ENCODE peak calls at places on chromosomes 12 and 14, in ten cellular contexts. One of them, this sample, is unnamed.

GRCh38 chr12:49097381-49097780 is 2.8 kb upstream of the DHH start:
- DNase-seq in NCI-H69: no peak
- DNase-seq in substantia nigra: no peak
- DNase-seq in NCI-H748 treated with DMSO at 0.1 percent for 48 hours: no peak
- DNase-seq in stimulated activated CD4-positive, alpha-beta T cell treated with anti-CD3 and anti-CD28 coated beads, Interleukin-12 subunit alpha, Interleukin-12 subunit beta, amount 100 ng/mL, for 4 hours: no peak
- DNase-seq in AG10803: no peak
- DNase-seq in left cardiac atrium: no peak
- DNase-seq in kidney tubule cell: no peak
- DNase-seq in amniotic stem cell: no peak
- DNase-seq in A549: no peak
- DNase-seq in this sample: no peak

GRCh38 chr12:27616356-27617150 is 79.7 kb upstream of the REP15 start:
- DNase-seq in NCI-H69: peak; percentile 15
- DNase-seq in substantia nigra: no peak
- DNase-seq in NCI-H748 treated with DMSO at 0.1 percent for 48 hours: no peak
- DNase-seq in stimulated activated CD4-positive, alpha-beta T cell treated with anti-CD3 and anti-CD28 coated beads, Interleukin-12 subunit alpha, Interleukin-12 subunit beta, amount 100 ng/mL, for 4 hours: no peak
- DNase-seq in AG10803: peak; percentile 29
- DNase-seq in left cardiac atrium: no peak
- DNase-seq in kidney tubule cell: no peak
- DNase-seq in amniotic stem cell: no peak
- DNase-seq in A549: no peak
- DNase-seq in this sample: no peak

GRCh38 chr12:24901975-24902461 is 46.9 kb downstream of the BCAT1 start:
- DNase-seq in NCI-H69: no peak
- DNase-seq in substantia nigra: peak; percentile 40
- DNase-seq in NCI-H748 treated with DMSO at 0.1 percent for 48 hours: no peak
- DNase-seq in stimulated activated CD4-positive, alpha-beta T cell treated with anti-CD3 and anti-CD28 coated beads, Interleukin-12 subunit alpha, Interleukin-12 subunit beta, amount 100 ng/mL, for 4 hours: no peak
- DNase-seq in AG10803: no peak
- DNase-seq in left cardiac atrium: no peak
- DNase-seq in kidney tubule cell: peak; percentile 13
- DNase-seq in amniotic stem cell: no peak
- DNase-seq in A549: no peak
- DNase-seq in this sample: no peak

GRCh38 chr14:25003537-25003936 is 46.4 kb downstream of the STXBP6 start:
- DNase-seq in NCI-H69: no peak
- DNase-seq in substantia nigra: no peak
- DNase-seq in NCI-H748 treated with DMSO at 0.1 percent for 48 hours: no peak
- DNase-seq in stimulated activated CD4-positive, alpha-beta T cell treated with anti-CD3 and anti-CD28 coated beads, Interleukin-12 subunit alpha, Interleukin-12 subunit beta, amount 100 ng/mL, for 4 hours: no peak
- DNase-seq in AG10803: peak; percentile 82
- DNase-seq in left cardiac atrium: no peak
- DNase-seq in kidney tubule cell: peak; percentile 18
- DNase-seq in amniotic stem cell: no peak
- DNase-seq in A549: peak; percentile 9
- DNase-seq in this sample: no peak

GRCh38 chr14:91947196-91948184 is at the start of gene FBLN5:
- DNase-seq in NCI-H69: peak; percentile 46
- DNase-seq in substantia nigra: no peak
- DNase-seq in NCI-H748 treated with DMSO at 0.1 percent for 48 hours: no peak
- DNase-seq in stimulated activated CD4-positive, alpha-beta T cell treated with anti-CD3 and anti-CD28 coated beads, Interleukin-12 subunit alpha, Interleukin-12 subunit beta, amount 100 ng/mL, for 4 hours: peak; percentile 49
- DNase-seq in AG10803: peak; percentile 97
- DNase-seq in left cardiac atrium: peak; percentile 73
- DNase-seq in kidney tubule cell: peak; percentile 25
- DNase-seq in amniotic stem cell: peak; percentile 44
- DNase-seq in A549: peak; percentile 17
- DNase-seq in this sample: no peak

GRCh38 chr14:73787760-73788508 is 63.7 kb upstream of the PTGR2 start:
- DNase-seq in NCI-H69: no peak
- DNase-seq in substantia nigra: no peak
- DNase-seq in NCI-H748 treated with DMSO at 0.1 percent for 48 hours: no peak
- DNase-seq in stimulated activated CD4-positive, alpha-beta T cell treated with anti-CD3 and anti-CD28 coated beads, Interleukin-12 subunit alpha, Interleukin-12 subunit beta, amount 100 ng/mL, for 4 hours: no peak
- DNase-seq in AG10803: no peak
- DNase-seq in left cardiac atrium: no peak
- DNase-seq in kidney tubule cell: peak; percentile 28
- DNase-seq in amniotic stem cell: no peak
- DNase-seq in A549: no peak
- DNase-seq in this sample: no peak

GRCh38 chr12:26135010-26135420 is 10.2 kb upstream of the BHLHE41 start:
- DNase-seq in NCI-H69: peak; percentile 11
- DNase-seq in substantia nigra: peak; percentile 75
- DNase-seq in NCI-H748 treated with DMSO at 0.1 percent for 48 hours: no peak
- DNase-seq in stimulated activated CD4-positive, alpha-beta T cell treated with anti-CD3 and anti-CD28 coated beads, Interleukin-12 subunit alpha, Interleukin-12 subunit beta, amount 100 ng/mL, for 4 hours: no peak
- DNase-seq in AG10803: no peak
- DNase-seq in left cardiac atrium: peak; percentile 52
- DNase-seq in kidney tubule cell: peak; percentile 94
- DNase-seq in amniotic stem cell: no peak
- DNase-seq in A549: no peak
- DNase-seq in this sample: peak; percentile 98

GRCh38 chr12:75943730-75944096 is 87.9 kb downstream of the PHLDA1 start:
- DNase-seq in NCI-H69: peak; percentile 21
- DNase-seq in substantia nigra: no peak
- DNase-seq in NCI-H748 treated with DMSO at 0.1 percent for 48 hours: no peak
- DNase-seq in stimulated activated CD4-positive, alpha-beta T cell treated with anti-CD3 and anti-CD28 coated beads, Interleukin-12 subunit alpha, Interleukin-12 subunit beta, amount 100 ng/mL, for 4 hours: no peak
- DNase-seq in AG10803: no peak
- DNase-seq in left cardiac atrium: no peak
- DNase-seq in kidney tubule cell: no peak
- DNase-seq in amniotic stem cell: no peak
- DNase-seq in A549: peak; percentile 87
- DNase-seq in this sample: no peak

GRCh38 chr14:72552236-72552635 is 341.7 kb downstream of the DPF3 start:
- DNase-seq in NCI-H69: no peak
- DNase-seq in substantia nigra: no peak
- DNase-seq in NCI-H748 treated with DMSO at 0.1 percent for 48 hours: no peak
- DNase-seq in stimulated activated CD4-positive, alpha-beta T cell treated with anti-CD3 and anti-CD28 coated beads, Interleukin-12 subunit alpha, Interleukin-12 subunit beta, amount 100 ng/mL, for 4 hours: no peak
- DNase-seq in AG10803: no peak
- DNase-seq in left cardiac atrium: no peak
- DNase-seq in kidney tubule cell: no peak
- DNase-seq in amniotic stem cell: no peak
- DNase-seq in A549: no peak
- DNase-seq in this sample: no peak

GRCh38 chr14:96895658-96896271 is 98.6 kb downstream of the VRK1 start:
- DNase-seq in NCI-H69: no peak
- DNase-seq in substantia nigra: no peak
- DNase-seq in NCI-H748 treated with DMSO at 0.1 percent for 48 hours: no peak
- DNase-seq in stimulated activated CD4-positive, alpha-beta T cell treated with anti-CD3 and anti-CD28 coated beads, Interleukin-12 subunit alpha, Interleukin-12 subunit beta, amount 100 ng/mL, for 4 hours: no peak
- DNase-seq in AG10803: no peak
- DNase-seq in left cardiac atrium: no peak
- DNase-seq in kidney tubule cell: no peak
- DNase-seq in amniotic stem cell: no peak
- DNase-seq in A549: no peak
- DNase-seq in this sample: no peak

GRCh38 chr12:100163416-100164152 is 20.9 kb upstream of the BLTP3B start:
- DNase-seq in NCI-H69: peak; percentile 95
- DNase-seq in substantia nigra: peak; percentile 66
- DNase-seq in NCI-H748 treated with DMSO at 0.1 percent for 48 hours: peak; percentile 73
- DNase-seq in stimulated activated CD4-positive, alpha-beta T cell treated with anti-CD3 and anti-CD28 coated beads, Interleukin-12 subunit alpha, Interleukin-12 subunit beta, amount 100 ng/mL, for 4 hours: peak; percentile 63
- DNase-seq in AG10803: peak; percentile 48
- DNase-seq in left cardiac atrium: peak; percentile 83
- DNase-seq in kidney tubule cell: peak; percentile 86
- DNase-seq in amniotic stem cell: peak; percentile 17
- DNase-seq in A549: peak; percentile 85
- DNase-seq in this sample: no peak

GRCh38 chr14:90560529-90560928 is 163.7 kb downstream of the CALM1 start:
- DNase-seq in NCI-H69: peak; percentile 71
- DNase-seq in substantia nigra: no peak
- DNase-seq in NCI-H748 treated with DMSO at 0.1 percent for 48 hours: no peak
- DNase-seq in stimulated activated CD4-positive, alpha-beta T cell treated with anti-CD3 and anti-CD28 coated beads, Interleukin-12 subunit alpha, Interleukin-12 subunit beta, amount 100 ng/mL, for 4 hours: no peak
- DNase-seq in AG10803: no peak
- DNase-seq in left cardiac atrium: peak; percentile 7
- DNase-seq in kidney tubule cell: no peak
- DNase-seq in amniotic stem cell: no peak
- DNase-seq in A549: no peak
- DNase-seq in this sample: no peak

GRCh38 chr12:52634266-52635056 is 16.1 kb upstream of the KRT73 start:
- DNase-seq in NCI-H69: peak; percentile 36
- DNase-seq in substantia nigra: peak; percentile 82
- DNase-seq in NCI-H748 treated with DMSO at 0.1 percent for 48 hours: no peak
- DNase-seq in stimulated activated CD4-positive, alpha-beta T cell treated with anti-CD3 and anti-CD28 coated beads, Interleukin-12 subunit alpha, Interleukin-12 subunit beta, amount 100 ng/mL, for 4 hours: no peak
- DNase-seq in AG10803: no peak
- DNase-seq in left cardiac atrium: peak; percentile 72
- DNase-seq in kidney tubule cell: no peak
- DNase-seq in amniotic stem cell: no peak
- DNase-seq in A549: no peak
- DNase-seq in this sample: no peak

GRCh38 chr12:753401-754237 is 1.2 kb downstream of the WNK1 start:
- DNase-seq in NCI-H69: no peak
- DNase-seq in substantia nigra: peak; percentile 32
- DNase-seq in NCI-H748 treated with DMSO at 0.1 percent for 48 hours: no peak
- DNase-seq in stimulated activated CD4-positive, alpha-beta T cell treated with anti-CD3 and anti-CD28 coated beads, Interleukin-12 subunit alpha, Interleukin-12 subunit beta, amount 100 ng/mL, for 4 hours: peak; percentile 29
- DNase-seq in AG10803: no peak
- DNase-seq in left cardiac atrium: peak; percentile 50
- DNase-seq in kidney tubule cell: peak; percentile 43
- DNase-seq in amniotic stem cell: no peak
- DNase-seq in A549: peak; percentile 54
- DNase-seq in this sample: no peak

GRCh38 chr12:103503546-103504480 is 8.0 kb upstream of the C12orf42 start:
- DNase-seq in NCI-H69: peak; percentile 53
- DNase-seq in substantia nigra: no peak
- DNase-seq in NCI-H748 treated with DMSO at 0.1 percent for 48 hours: no peak
- DNase-seq in stimulated activated CD4-positive, alpha-beta T cell treated with anti-CD3 and anti-CD28 coated beads, Interleukin-12 subunit alpha, Interleukin-12 subunit beta, amount 100 ng/mL, for 4 hours: peak; percentile 42
- DNase-seq in AG10803: no peak
- DNase-seq in left cardiac atrium: no peak
- DNase-seq in kidney tubule cell: peak; percentile 74
- DNase-seq in amniotic stem cell: no peak
- DNase-seq in A549: peak; percentile 34
- DNase-seq in this sample: no peak

GRCh38 chr12:186006-186625 is 27.8 kb downstream of the SLC6A12 start:
- DNase-seq in NCI-H69: no peak
- DNase-seq in substantia nigra: no peak
- DNase-seq in NCI-H748 treated with DMSO at 0.1 percent for 48 hours: no peak
- DNase-seq in stimulated activated CD4-positive, alpha-beta T cell treated with anti-CD3 and anti-CD28 coated beads, Interleukin-12 subunit alpha, Interleukin-12 subunit beta, amount 100 ng/mL, for 4 hours: no peak
- DNase-seq in AG10803: no peak
- DNase-seq in left cardiac atrium: no peak
- DNase-seq in kidney tubule cell: no peak
- DNase-seq in amniotic stem cell: no peak
- DNase-seq in A549: no peak
- DNase-seq in this sample: no peak

GRCh38 chr12:34379142-34379541 is 356.8 kb downstream of the ALG10 start:
- DNase-seq in NCI-H69: no peak
- DNase-seq in substantia nigra: no peak
- DNase-seq in NCI-H748 treated with DMSO at 0.1 percent for 48 hours: no peak
- DNase-seq in stimulated activated CD4-positive, alpha-beta T cell treated with anti-CD3 and anti-CD28 coated beads, Interleukin-12 subunit alpha, Interleukin-12 subunit beta, amount 100 ng/mL, for 4 hours: no peak
- DNase-seq in AG10803: no peak
- DNase-seq in left cardiac atrium: no peak
- DNase-seq in kidney tubule cell: no peak
- DNase-seq in amniotic stem cell: no peak
- DNase-seq in A549: no peak
- DNase-seq in this sample: no peak

GRCh38 chr14:71290301-71290700 is 383.0 kb downstream of the PCNX1 start:
- DNase-seq in NCI-H69: no peak
- DNase-seq in substantia nigra: no peak
- DNase-seq in NCI-H748 treated with DMSO at 0.1 percent for 48 hours: no peak
- DNase-seq in stimulated activated CD4-positive, alpha-beta T cell treated with anti-CD3 and anti-CD28 coated beads, Interleukin-12 subunit alpha, Interleukin-12 subunit beta, amount 100 ng/mL, for 4 hours: no peak
- DNase-seq in AG10803: no peak
- DNase-seq in left cardiac atrium: no peak
- DNase-seq in kidney tubule cell: no peak
- DNase-seq in amniotic stem cell: no peak
- DNase-seq in A549: no peak
- DNase-seq in this sample: no peak

GRCh38 chr12:67969134-67969782 is 20.0 kb upstream of the IFNG-AS1 start:
- DNase-seq in NCI-H69: no peak
- DNase-seq in substantia nigra: no peak
- DNase-seq in NCI-H748 treated with DMSO at 0.1 percent for 48 hours: no peak
- DNase-seq in stimulated activated CD4-positive, alpha-beta T cell treated with anti-CD3 and anti-CD28 coated beads, Interleukin-12 subunit alpha, Interleukin-12 subunit beta, amount 100 ng/mL, for 4 hours: no peak
- DNase-seq in AG10803: peak; percentile 87
- DNase-seq in left cardiac atrium: no peak
- DNase-seq in kidney tubule cell: no peak
- DNase-seq in amniotic stem cell: no peak
- DNase-seq in A549: no peak
- DNase-seq in this sample: no peak

GRCh38 chr14:26765768-26766550 is 168.1 kb upstream of the NOVA1 start:
- DNase-seq in NCI-H69: peak; percentile 11
- DNase-seq in substantia nigra: no peak
- DNase-seq in NCI-H748 treated with DMSO at 0.1 percent for 48 hours: no peak
- DNase-seq in stimulated activated CD4-positive, alpha-beta T cell treated with anti-CD3 and anti-CD28 coated beads, Interleukin-12 subunit alpha, Interleukin-12 subunit beta, amount 100 ng/mL, for 4 hours: no peak
- DNase-seq in AG10803: peak; percentile 86
- DNase-seq in left cardiac atrium: peak; percentile 47
- DNase-seq in kidney tubule cell: peak; percentile 73
- DNase-seq in amniotic stem cell: peak; percentile 39
- DNase-seq in A549: peak; percentile 81
- DNase-seq in this sample: peak; percentile 89

GRCh38 chr12:126084480-126084879 is 1019.2 kb downstream of the AACS start:
- DNase-seq in NCI-H69: no peak
- DNase-seq in substantia nigra: no peak
- DNase-seq in NCI-H748 treated with DMSO at 0.1 percent for 48 hours: no peak
- DNase-seq in stimulated activated CD4-positive, alpha-beta T cell treated with anti-CD3 and anti-CD28 coated beads, Interleukin-12 subunit alpha, Interleukin-12 subunit beta, amount 100 ng/mL, for 4 hours: no peak
- DNase-seq in AG10803: no peak
- DNase-seq in left cardiac atrium: peak; percentile 33
- DNase-seq in kidney tubule cell: peak; percentile 56
- DNase-seq in amniotic stem cell: no peak
- DNase-seq in A549: no peak
- DNase-seq in this sample: peak; percentile 6

GRCh38 chr12:114671321-114671663 is 12.7 kb downstream of the TBX3 start:
- DNase-seq in NCI-H69: no peak
- DNase-seq in substantia nigra: no peak
- DNase-seq in NCI-H748 treated with DMSO at 0.1 percent for 48 hours: no peak
- DNase-seq in stimulated activated CD4-positive, alpha-beta T cell treated with anti-CD3 and anti-CD28 coated beads, Interleukin-12 subunit alpha, Interleukin-12 subunit beta, amount 100 ng/mL, for 4 hours: no peak
- DNase-seq in AG10803: no peak
- DNase-seq in left cardiac atrium: no peak
- DNase-seq in kidney tubule cell: no peak
- DNase-seq in amniotic stem cell: no peak
- DNase-seq in A549: no peak
- DNase-seq in this sample: no peak

GRCh38 chr12:70876952-70877351 is 43.6 kb downstream of the PTPRR start:
- DNase-seq in NCI-H69: no peak
- DNase-seq in substantia nigra: no peak
- DNase-seq in NCI-H748 treated with DMSO at 0.1 percent for 48 hours: no peak
- DNase-seq in stimulated activated CD4-positive, alpha-beta T cell treated with anti-CD3 and anti-CD28 coated beads, Interleukin-12 subunit alpha, Interleukin-12 subunit beta, amount 100 ng/mL, for 4 hours: no peak
- DNase-seq in AG10803: peak; percentile 54
- DNase-seq in left cardiac atrium: no peak
- DNase-seq in kidney tubule cell: peak; percentile 8
- DNase-seq in amniotic stem cell: no peak
- DNase-seq in A549: no peak
- DNase-seq in this sample: no peak

GRCh38 chr12:45986646-45987338 is 3.6 kb downstream of the SCAF11 start:
- DNase-seq in NCI-H69: no peak
- DNase-seq in substantia nigra: no peak
- DNase-seq in NCI-H748 treated with DMSO at 0.1 percent for 48 hours: no peak
- DNase-seq in stimulated activated CD4-positive, alpha-beta T cell treated with anti-CD3 and anti-CD28 coated beads, Interleukin-12 subunit alpha, Interleukin-12 subunit beta, amount 100 ng/mL, for 4 hours: no peak
- DNase-seq in AG10803: no peak
- DNase-seq in left cardiac atrium: no peak
- DNase-seq in kidney tubule cell: peak; percentile 46
- DNase-seq in amniotic stem cell: no peak
- DNase-seq in A549: no peak
- DNase-seq in this sample: no peak

GRCh38 chr14:74754157-74754556 is 9.0 kb upstream of the YLPM1 start:
- DNase-seq in NCI-H69: no peak
- DNase-seq in substantia nigra: no peak
- DNase-seq in NCI-H748 treated with DMSO at 0.1 percent for 48 hours: no peak
- DNase-seq in stimulated activated CD4-positive, alpha-beta T cell treated with anti-CD3 and anti-CD28 coated beads, Interleukin-12 subunit alpha, Interleukin-12 subunit beta, amount 100 ng/mL, for 4 hours: no peak
- DNase-seq in AG10803: peak; percentile 64
- DNase-seq in left cardiac atrium: no peak
- DNase-seq in kidney tubule cell: no peak
- DNase-seq in amniotic stem cell: no peak
- DNase-seq in A549: no peak
- DNase-seq in this sample: no peak

GRCh38 chr12:11888029-11888428 is 182.7 kb upstream of the BCL2L14 start:
- DNase-seq in NCI-H69: no peak
- DNase-seq in substantia nigra: no peak
- DNase-seq in NCI-H748 treated with DMSO at 0.1 percent for 48 hours: no peak
- DNase-seq in stimulated activated CD4-positive, alpha-beta T cell treated with anti-CD3 and anti-CD28 coated beads, Interleukin-12 subunit alpha, Interleukin-12 subunit beta, amount 100 ng/mL, for 4 hours: no peak
- DNase-seq in AG10803: no peak
- DNase-seq in left cardiac atrium: no peak
- DNase-seq in kidney tubule cell: no peak
- DNase-seq in amniotic stem cell: no peak
- DNase-seq in A549: no peak
- DNase-seq in this sample: no peak

GRCh38 chr14:76904740-76905569 is 78.7 kb downstream of the LRRC74A start:
- DNase-seq in NCI-H69: peak; percentile 100
- DNase-seq in substantia nigra: peak; percentile 27
- DNase-seq in NCI-H748 treated with DMSO at 0.1 percent for 48 hours: peak; percentile 64
- DNase-seq in stimulated activated CD4-positive, alpha-beta T cell treated with anti-CD3 and anti-CD28 coated beads, Interleukin-12 subunit alpha, Interleukin-12 subunit beta, amount 100 ng/mL, for 4 hours: peak; percentile 72
- DNase-seq in AG10803: peak; percentile 97
- DNase-seq in left cardiac atrium: peak; percentile 78
- DNase-seq in kidney tubule cell: peak; percentile 99
- DNase-seq in amniotic stem cell: peak; percentile 95
- DNase-seq in A549: peak; percentile 99
- DNase-seq in this sample: peak; percentile 85

GRCh38 chr14:88289996-88290395 is 33.1 kb downstream of the KCNK10 start:
- DNase-seq in NCI-H69: no peak
- DNase-seq in substantia nigra: no peak
- DNase-seq in NCI-H748 treated with DMSO at 0.1 percent for 48 hours: no peak
- DNase-seq in stimulated activated CD4-positive, alpha-beta T cell treated with anti-CD3 and anti-CD28 coated beads, Interleukin-12 subunit alpha, Interleukin-12 subunit beta, amount 100 ng/mL, for 4 hours: no peak
- DNase-seq in AG10803: no peak
- DNase-seq in left cardiac atrium: no peak
- DNase-seq in kidney tubule cell: no peak
- DNase-seq in amniotic stem cell: no peak
- DNase-seq in A549: no peak
- DNase-seq in this sample: no peak

This sample was measured in epithelial cell of proximal tubule.